ENCODE peak calls at places on chromosomes 1 and 21, in ten cellular contexts. D is body of pancreas, B is upper lobe of left lung, W is A549, O is ovary, V is NB4, T is spleen, A is GM12878, E is uterus, N is stomach. Y is an unnamed sample.

GRCh38 chr21:25639922-25640670 is 1.0 kb downstream of the JAM2 start:
- DNase-seq in D (peak; percentile 15), E (peak; percentile 38), N (no peak), W (no peak), T (peak; percentile 78), A (no peak), O (peak; percentile 51), B (peak; percentile 21), V (no peak), Y (peak; percentile 31)

GRCh38 chr21:35408401-35408800 is 359.3 kb upstream of the RUNX1 start:
- DNase-seq in D (no peak), W (no peak), O (no peak), E (no peak), T (no peak), B (no peak), V (no peak), A (no peak), N (no peak), Y (no peak)

GRCh38 chr1:221708987-221709386 is 32.9 kb downstream of the DUSP10 start:
- DNase-seq in D (peak; percentile 88), A (no peak), B (peak; percentile 35), V (peak; percentile 69), E (peak; percentile 38), W (peak; percentile 86), O (no peak), T (no peak), N (no peak), Y (no peak)

GRCh38 chr1:59985901-59986735 is 59.5 kb upstream of the CYP2J2 start:
- DNase-seq in N (no peak), B (no peak), W (no peak), E (no peak), A (no peak), V (no peak), T (no peak), D (no peak), O (no peak), Y (no peak)

GRCh38 chr1:108854226-108855019 is 2.5 kb downstream of the AKNAD1 start:
- DNase-seq in D (no peak), N (no peak), O (no peak), V (no peak), T (no peak), W (no peak), B (no peak), E (no peak), A (no peak), Y (no peak)

GRCh38 chr1:233300326-233300725 is 4.8 kb upstream of the PCNX2 start:
- DNase-seq in T (no peak), V (no peak), O (no peak), D (no peak), W (no peak), A (no peak), N (no peak), B (no peak), E (no peak), Y (no peak)

GRCh38 chr1:180551997-180552396 is 6.8 kb upstream of the OVAAL start:
- DNase-seq in N (no peak), D (no peak), E (no peak), B (no peak), W (no peak), A (no peak), T (no peak), V (no peak), O (no peak), Y (no peak)

GRCh38 chr1:27906764-27907163 is 28.0 kb upstream of the SMPDL3B start:
- DNase-seq in E (no peak), V (no peak), T (no peak), N (no peak), B (no peak), D (no peak), O (no peak), W (no peak), A (no peak), Y (no peak)

GRCh38 chr1:234727018-234727757 is 117.2 kb upstream of the IRF2BP2 start:
- DNase-seq in E (no peak), V (peak; percentile 36), T (no peak), D (no peak), A (peak; percentile 65), O (no peak), W (no peak), B (no peak), N (no peak), Y (no peak)

GRCh38 chr1:182739545-182739944 is 50.0 kb upstream of the NPL start:
- DNase-seq in W (no peak), O (peak; percentile 71), A (no peak), E (no peak), D (no peak), B (no peak), T (no peak), V (no peak), N (no peak), Y (no peak)

GRCh38 chr1:182740120-182740519 is 49.5 kb upstream of the NPL start:
- DNase-seq in V (no peak), W (no peak), T (no peak), N (no peak), A (no peak), O (no peak), D (no peak), B (no peak), E (no peak), Y (no peak)

DNA sequence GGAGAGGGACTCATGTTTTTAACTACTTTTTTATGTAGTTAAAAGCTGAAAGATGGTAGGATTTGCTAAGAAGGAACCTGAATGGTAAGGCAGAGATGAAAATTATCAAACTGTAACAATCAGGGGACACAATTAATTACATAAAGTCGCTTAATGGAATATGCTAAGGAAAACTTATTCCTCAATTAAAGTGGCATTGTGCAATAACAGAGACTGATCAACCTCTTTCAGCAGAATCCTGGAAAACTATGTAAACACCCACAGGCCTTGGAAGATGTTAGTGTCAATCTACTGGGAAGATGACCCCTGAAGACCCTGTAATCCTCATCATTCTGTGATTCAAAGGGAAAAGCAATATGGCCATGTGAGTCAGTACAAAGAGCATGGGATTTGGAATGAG is 46.8 kb upstream of the NPL start:
- DNase-seq in A (no peak), T (no peak), B (no peak), V (no peak), D (no peak), N (no peak), O (no peak), W (no peak), E (no peak), Y (no peak)
- TF ChIP-seq CTCF in A (no peak), T (no peak), B (no peak), V (no peak), D (no peak), N (no peak), O (no peak), W (no peak), E (no peak), Y (no peak)

DNA sequence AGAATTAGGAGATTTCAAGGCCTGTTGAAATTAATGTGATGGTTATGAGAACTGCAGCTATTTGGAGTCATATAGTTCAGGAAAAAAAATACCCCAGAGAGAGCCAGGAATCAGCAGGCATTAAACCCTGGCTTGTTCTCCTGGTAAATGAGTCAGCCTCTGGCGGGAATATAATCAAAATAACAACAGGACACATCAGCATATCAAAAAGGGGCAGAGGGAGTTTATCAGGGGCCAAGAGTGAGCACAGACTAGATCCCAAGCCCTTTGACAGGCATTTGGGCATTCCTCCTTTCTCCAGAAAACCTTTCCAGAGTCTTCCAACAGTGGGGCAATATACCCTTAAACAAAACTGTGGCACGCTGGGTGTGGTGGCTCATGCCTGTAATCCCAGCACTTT is 27.6 kb downstream of the CACHD1 start:
- DNase-seq in W (no peak), D (no peak), V (no peak), T (no peak), A (no peak), N (no peak), O (no peak), E (no peak), B (no peak), Y (no peak)
- H3K4me3 ChIP-seq in W (no peak overlapping the region), D (no peak overlapping the region), V (no peak overlapping the region), T (no peak overlapping the region), A (no peak overlapping the region), N (no peak overlapping the region), O (no peak overlapping the region), E (no peak overlapping the region), B (no peak overlapping the region), Y (no peak overlapping the region)

DNA sequence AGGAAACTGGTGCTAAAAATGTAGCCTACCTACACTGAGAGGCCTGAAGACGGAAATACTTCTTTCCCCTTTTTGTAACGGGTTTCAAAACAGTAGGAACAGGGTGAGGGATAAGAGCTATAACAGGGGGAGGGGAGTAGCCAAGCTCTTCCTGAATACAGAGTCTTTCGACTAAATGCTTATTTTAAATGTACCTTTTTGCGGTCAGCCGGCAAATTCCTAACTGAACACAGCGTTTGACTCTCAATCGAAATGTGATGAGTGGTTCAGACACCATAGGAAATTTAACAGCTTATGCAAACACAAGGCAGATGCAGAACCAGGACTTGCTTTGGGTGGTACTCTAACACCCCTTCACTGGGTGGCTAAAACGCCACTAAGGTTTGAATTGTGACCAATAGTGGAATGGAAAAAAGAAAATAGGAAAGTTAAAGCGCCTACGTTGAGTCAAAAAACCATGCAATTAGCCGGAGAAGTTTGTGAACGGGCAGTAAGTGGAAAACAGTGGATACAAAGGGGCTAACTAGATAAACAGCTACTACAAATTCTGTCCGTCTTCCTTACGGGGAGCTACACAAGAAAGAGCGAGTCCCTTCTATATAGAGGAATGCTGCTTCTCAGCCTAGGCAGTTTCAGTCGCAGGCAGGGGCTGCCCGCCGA is 1.7 kb downstream of the EGLN1 start:
- DNase-seq in V (peak; percentile 65), O (no peak), T (no peak), W (no peak), B (no peak), D (no peak), A (no peak), E (no peak), N (no peak), Y (no peak)
- TF ChIP-seq POLR2A in V (no peak), O (no peak), T (no peak), W (no peak), B (no peak), D (no peak), A (no peak), E (no peak), N (no peak), Y (no peak)

GRCh38 chr1:209785592-209785991 is 1.2 kb upstream of the C1orf74 start:
- DNase-seq in T (no peak), D (no peak), W (no peak), N (no peak), V (no peak), O (no peak), E (no peak), A (no peak), B (no peak), Y (no peak)

GRCh38 chr1:209787551-209787950 is 3.2 kb upstream of the C1orf74 start:
- DNase-seq in O (no peak), A (no peak), V (no peak), W (peak; percentile 10), N (peak; percentile 80), B (no peak), E (no peak), T (no peak), D (peak; percentile 78), Y (peak; percentile 59)

GRCh38 chr1:209780276-209780675 is 4.1 kb downstream of the C1orf74 start:
- DNase-seq in N (no peak), E (no peak), O (no peak), A (no peak), T (no peak), D (no peak), B (no peak), V (no peak), W (no peak), Y (no peak)

GRCh38 chr1:209783338-209783737 is 1.0 kb downstream of the C1orf74 start:
- DNase-seq in B (no peak), N (no peak), O (no peak), A (no peak), W (no peak), E (no peak), T (no peak), V (no peak), D (no peak), Y (no peak)

GRCh38 chr1:209784276-209785169 is at the start of gene C1orf74:
- DNase-seq in A (peak; percentile 92), D (peak; percentile 99), W (peak; percentile 97), T (peak; percentile 99), B (peak; percentile 99), N (peak; percentile 99), O (peak; percentile 99), V (peak; percentile 97), E (peak; percentile 99), Y (peak; percentile 98)
- TF ChIP-seq CTCF in A (no peak), D (peak; percentile 5), W (no peak), T (peak; percentile 39), B (peak; percentile 30), N (no peak), O (no peak), V (no peak), E (no peak), Y (no peak)